ENCODE peak calls at places on chromosome 16, in nine cellular contexts. One of them, this sample, is unnamed.

GRCh38 chr16:75588716-75589115 is 22.5 kb downstream of the GABARAPL2 start:
- DNase-seq in WTC11: no peak
- DNase-seq in neural crest cell: no peak
- DNase-seq in AG09309: no peak
- DNase-seq in osteocyte: no peak
- DNase-seq in A673: no peak
- DNase-seq in AG04450: no peak
- DNase-seq in AG09319: no peak
- DNase-seq in epithelial cell of esophagus: no peak
- DNase-seq in this sample: no peak

GRCh38 chr16:15653227-15653626 is 3.2 kb downstream of the NDE1 start:
- DNase-seq in AG04450: peak
- DNase-seq in AG09309: no peak
- DNase-seq in AG09319: peak
- DNase-seq in neural crest cell: no peak
- DNase-seq in A673: no peak
- DNase-seq in osteocyte: no peak
- DNase-seq in WTC11: no peak
- DNase-seq in epithelial cell of esophagus: peak
- DNase-seq in this sample: no peak

GRCh38 chr16:71929048-71929447 is 33.7 kb downstream of the IST1 start:
- DNase-seq in AG09309: peak
- DNase-seq in epithelial cell of esophagus: no peak
- DNase-seq in AG04450: peak
- DNase-seq in A673: no peak
- DNase-seq in neural crest cell: no peak
- DNase-seq in osteocyte: no peak
- DNase-seq in WTC11: no peak
- DNase-seq in AG09319: peak
- DNase-seq in this sample: no peak

GRCh38 chr16:28984619-28985135 is at the start of gene LAT:
- DNase-seq in AG09309: no peak
- DNase-seq in neural crest cell: no peak
- DNase-seq in epithelial cell of esophagus: no peak
- DNase-seq in WTC11: no peak
- DNase-seq in AG04450: no peak
- DNase-seq in osteocyte: no peak
- DNase-seq in AG09319: no peak
- DNase-seq in A673: no peak
- DNase-seq in this sample: peak

GRCh38 chr16:75733305-75734141 is 7.2 kb upstream of the CPHXL start:
- DNase-seq in osteocyte: no peak
- DNase-seq in WTC11: no peak
- DNase-seq in A673: peak
- DNase-seq in epithelial cell of esophagus: no peak
- DNase-seq in AG09309: peak
- DNase-seq in neural crest cell: no peak
- DNase-seq in AG09319: peak
- DNase-seq in AG04450: peak
- DNase-seq in this sample: no peak

GRCh38 chr16:50303041-50303604 is 36.8 kb downstream of the ADCY7 start:
- DNase-seq in AG04450: no peak
- DNase-seq in osteocyte: peak
- DNase-seq in AG09309: no peak
- DNase-seq in neural crest cell: no peak
- DNase-seq in A673: no peak
- DNase-seq in WTC11: no peak
- DNase-seq in AG09319: no peak
- DNase-seq in epithelial cell of esophagus: no peak
- DNase-seq in this sample: peak

GRCh38 chr16:85461814-85462404 is 151.2 kb upstream of the GSE1 start:
- DNase-seq in A673: peak
- DNase-seq in epithelial cell of esophagus: no peak
- DNase-seq in AG09309: no peak
- DNase-seq in WTC11: peak
- DNase-seq in AG04450: peak
- DNase-seq in AG09319: no peak
- DNase-seq in osteocyte: no peak
- DNase-seq in neural crest cell: peak
- DNase-seq in this sample: no peak

GRCh38 chr16:83356266-83356665 is 451.5 kb upstream of the HSBP1 start:
- DNase-seq in AG09319: peak
- DNase-seq in neural crest cell: peak
- DNase-seq in osteocyte: no peak
- DNase-seq in WTC11: peak
- DNase-seq in A673: peak
- DNase-seq in AG04450: peak
- DNase-seq in epithelial cell of esophagus: peak
- DNase-seq in AG09309: peak
- DNase-seq in this sample: no peak

GRCh38 chr16:31402687-31403086 is 9.6 kb downstream of the ITGAD start:
- DNase-seq in AG09309: no peak
- DNase-seq in A673: no peak
- DNase-seq in AG09319: no peak
- DNase-seq in epithelial cell of esophagus: no peak
- DNase-seq in osteocyte: no peak
- DNase-seq in WTC11: no peak
- DNase-seq in AG04450: no peak
- DNase-seq in neural crest cell: no peak
- DNase-seq in this sample: no peak

GRCh38 chr16:4215106-4215505 is 26.8 kb downstream of the SRL start:
- DNase-seq in A673: no peak
- DNase-seq in osteocyte: no peak
- DNase-seq in AG04450: no peak
- DNase-seq in AG09319: no peak
- DNase-seq in neural crest cell: no peak
- DNase-seq in epithelial cell of esophagus: no peak
- DNase-seq in WTC11: no peak
- DNase-seq in AG09309: no peak
- DNase-seq in this sample: no peak

GRCh38 chr16:20984019-20984418 is 83.4 kb downstream of the LYRM1 start:
- DNase-seq in epithelial cell of esophagus: no peak
- DNase-seq in neural crest cell: no peak
- DNase-seq in AG04450: no peak
- DNase-seq in WTC11: no peak
- DNase-seq in osteocyte: no peak
- DNase-seq in AG09309: no peak
- DNase-seq in A673: no peak
- DNase-seq in AG09319: no peak
- DNase-seq in this sample: no peak

GRCh38 chr16:65576631-65577030 is 454.8 kb upstream of the CDH11 start:
- DNase-seq in AG04450: no peak
- DNase-seq in neural crest cell: no peak
- DNase-seq in A673: peak
- DNase-seq in osteocyte: no peak
- DNase-seq in epithelial cell of esophagus: no peak
- DNase-seq in AG09319: no peak
- DNase-seq in AG09309: no peak
- DNase-seq in WTC11: peak
- DNase-seq in this sample: no peak

GRCh38 chr16:12163970-12164369 is 187.4 kb downstream of the SNX29 start:
- DNase-seq in A673: no peak
- DNase-seq in AG09319: no peak
- DNase-seq in WTC11: no peak
- DNase-seq in neural crest cell: no peak
- DNase-seq in osteocyte: no peak
- DNase-seq in AG04450: no peak
- DNase-seq in AG09309: no peak
- DNase-seq in epithelial cell of esophagus: no peak
- DNase-seq in this sample: no peak

GRCh38 chr16:89363621-89364393 is 126.6 kb downstream of the ANKRD11 start:
- DNase-seq in WTC11: no peak
- DNase-seq in neural crest cell: no peak
- DNase-seq in epithelial cell of esophagus: peak
- DNase-seq in AG04450: no peak
- DNase-seq in osteocyte: no peak
- DNase-seq in A673: peak
- DNase-seq in AG09319: no peak
- DNase-seq in AG09309: no peak
- DNase-seq in this sample: no peak

GRCh38 chr16:66551362-66551761 is 1.0 kb upstream of the CKLF start:
- DNase-seq in A673: peak
- DNase-seq in AG09309: no peak
- DNase-seq in AG04450: no peak
- DNase-seq in neural crest cell: peak
- DNase-seq in WTC11: peak
- DNase-seq in osteocyte: no peak
- DNase-seq in epithelial cell of esophagus: peak
- DNase-seq in AG09319: no peak
- DNase-seq in this sample: peak

GRCh38 chr16:85522842-85523601 is 90.1 kb upstream of the GSE1 start:
- DNase-seq in AG09309: no peak
- DNase-seq in epithelial cell of esophagus: peak
- DNase-seq in A673: peak
- DNase-seq in osteocyte: no peak
- DNase-seq in AG04450: no peak
- DNase-seq in WTC11: no peak
- DNase-seq in neural crest cell: no peak
- DNase-seq in AG09319: no peak
- DNase-seq in this sample: no peak

GRCh38 chr16:73565263-73565662 is 517.3 kb upstream of the ZFHX3 start:
- DNase-seq in AG09319: no peak
- DNase-seq in AG04450: no peak
- DNase-seq in AG09309: peak
- DNase-seq in osteocyte: no peak
- DNase-seq in WTC11: no peak
- DNase-seq in neural crest cell: no peak
- DNase-seq in A673: peak
- DNase-seq in epithelial cell of esophagus: peak
- DNase-seq in this sample: no peak
- TF ChIP-seq CTCF in AG09319: no peak
- TF ChIP-seq CTCF in AG04450: no peak
- TF ChIP-seq CTCF in AG09309: peak
- TF ChIP-seq CTCF in osteocyte: peak
- TF ChIP-seq CTCF in WTC11: no peak
- TF ChIP-seq CTCF in neural crest cell: peak
- TF ChIP-seq CTCF in A673: peak
- TF ChIP-seq CTCF in epithelial cell of esophagus: peak
- TF ChIP-seq CTCF in this sample: no peak

GRCh38 chr16:69330286-69331109 is at the start of gene PDF:
- DNase-seq in WTC11: peak
- DNase-seq in neural crest cell: peak
- DNase-seq in A673: peak
- DNase-seq in AG09319: peak
- DNase-seq in AG09309: peak
- DNase-seq in osteocyte: peak
- DNase-seq in epithelial cell of esophagus: peak
- DNase-seq in AG04450: peak
- DNase-seq in this sample: peak
- TF ChIP-seq CTCF in WTC11: no peak
- TF ChIP-seq CTCF in neural crest cell: no peak
- TF ChIP-seq CTCF in A673: no peak
- TF ChIP-seq CTCF in AG09319: no peak
- TF ChIP-seq CTCF in AG09309: no peak
- TF ChIP-seq CTCF in osteocyte: peak
- TF ChIP-seq CTCF in epithelial cell of esophagus: no peak
- TF ChIP-seq CTCF in AG04450: no peak
- TF ChIP-seq CTCF in this sample: no peak

GRCh38 chr16:48862087-48862532 is 252.1 kb upstream of the N4BP1 start:
- DNase-seq in WTC11: peak
- DNase-seq in osteocyte: no peak
- DNase-seq in epithelial cell of esophagus: peak
- DNase-seq in A673: no peak
- DNase-seq in AG09319: no peak
- DNase-seq in AG09309: peak
- DNase-seq in AG04450: peak
- DNase-seq in neural crest cell: no peak
- DNase-seq in this sample: no peak
- TF ChIP-seq CTCF in WTC11: no peak
- TF ChIP-seq CTCF in osteocyte: no peak
- TF ChIP-seq CTCF in epithelial cell of esophagus: no peak
- TF ChIP-seq CTCF in A673: peak
- TF ChIP-seq CTCF in AG09319: no peak
- TF ChIP-seq CTCF in AG09309: peak
- TF ChIP-seq CTCF in AG04450: peak
- TF ChIP-seq CTCF in neural crest cell: no peak
- TF ChIP-seq CTCF in this sample: no peak

GRCh38 chr16:57627184-57627871 is 1.1 kb upstream of the ADGRG1 start:
- DNase-seq in epithelial cell of esophagus: peak
- DNase-seq in AG04450: no peak
- DNase-seq in AG09309: peak
- DNase-seq in neural crest cell: no peak
- DNase-seq in AG09319: no peak
- DNase-seq in osteocyte: no peak
- DNase-seq in WTC11: peak
- DNase-seq in A673: no peak
- DNase-seq in this sample: no peak

GRCh38 chr16:57626420-57627170 is 1.8 kb upstream of the ADGRG1 start:
- DNase-seq in AG04450: no peak
- DNase-seq in AG09319: no peak
- DNase-seq in AG09309: no peak
- DNase-seq in WTC11: no peak
- DNase-seq in neural crest cell: no peak
- DNase-seq in epithelial cell of esophagus: no peak
- DNase-seq in osteocyte: no peak
- DNase-seq in A673: no peak
- DNase-seq in this sample: no peak

GRCh38 chr16:57629516-57630401 is 1.3 kb downstream of the ADGRG1 start:
- DNase-seq in AG09309: no peak
- DNase-seq in A673: no peak
- DNase-seq in neural crest cell: no peak
- DNase-seq in WTC11: no peak
- DNase-seq in osteocyte: no peak
- DNase-seq in epithelial cell of esophagus: no peak
- DNase-seq in AG04450: no peak
- DNase-seq in AG09319: no peak
- DNase-seq in this sample: no peak

GRCh38 chr16:57628782-57629181 is 352 bp downstream of the ADGRG1 start:
- DNase-seq in AG04450: no peak
- DNase-seq in epithelial cell of esophagus: no peak
- DNase-seq in AG09309: no peak
- DNase-seq in osteocyte: no peak
- DNase-seq in A673: no peak
- DNase-seq in neural crest cell: no peak
- DNase-seq in WTC11: no peak
- DNase-seq in AG09319: no peak
- DNase-seq in this sample: no peak

GRCh38 chr16:57628008-57628781 is at the start of gene ADGRG1:
- DNase-seq in AG09309: peak
- DNase-seq in AG09319: peak
- DNase-seq in epithelial cell of esophagus: peak
- DNase-seq in WTC11: peak
- DNase-seq in AG04450: peak
- DNase-seq in neural crest cell: peak
- DNase-seq in osteocyte: peak
- DNase-seq in A673: peak
- DNase-seq in this sample: peak
- TF ChIP-seq CTCF in AG09309: no peak
- TF ChIP-seq CTCF in AG09319: peak
- TF ChIP-seq CTCF in epithelial cell of esophagus: peak
- TF ChIP-seq CTCF in WTC11: no peak
- TF ChIP-seq CTCF in AG04450: no peak
- TF ChIP-seq CTCF in neural crest cell: peak
- TF ChIP-seq CTCF in osteocyte: peak
- TF ChIP-seq CTCF in A673: peak
- TF ChIP-seq CTCF in this sample: no peak

GRCh38 chr16:70715113-70715711 is 29.4 kb upstream of the MTSS2 start:
- DNase-seq in epithelial cell of esophagus: peak
- DNase-seq in A673: peak
- DNase-seq in AG04450: peak
- DNase-seq in WTC11: no peak
- DNase-seq in neural crest cell: no peak
- DNase-seq in AG09319: peak
- DNase-seq in AG09309: peak
- DNase-seq in osteocyte: peak
- DNase-seq in this sample: no peak
- TF ChIP-seq CTCF in epithelial cell of esophagus: peak
- TF ChIP-seq CTCF in A673: no peak
- TF ChIP-seq CTCF in AG04450: peak
- TF ChIP-seq CTCF in WTC11: no peak
- TF ChIP-seq CTCF in neural crest cell: no peak
- TF ChIP-seq CTCF in AG09319: no peak
- TF ChIP-seq CTCF in AG09309: no peak
- TF ChIP-seq CTCF in osteocyte: no peak
- TF ChIP-seq CTCF in this sample: no peak

GRCh38 chr16:87420401-87421368 is 28.5 kb downstream of the MAP1LC3B start:
- DNase-seq in neural crest cell: no peak
- DNase-seq in WTC11: peak
- DNase-seq in AG09319: no peak
- DNase-seq in A673: no peak
- DNase-seq in osteocyte: no peak
- DNase-seq in epithelial cell of esophagus: no peak
- DNase-seq in AG09309: no peak
- DNase-seq in AG04450: no peak
- DNase-seq in this sample: no peak
- TF ChIP-seq CTCF in neural crest cell: no peak
- TF ChIP-seq CTCF in WTC11: peak
- TF ChIP-seq CTCF in AG09319: no peak
- TF ChIP-seq CTCF in A673: peak
- TF ChIP-seq CTCF in osteocyte: no peak
- TF ChIP-seq CTCF in epithelial cell of esophagus: peak
- TF ChIP-seq CTCF in AG09309: no peak
- TF ChIP-seq CTCF in AG04450: no peak
- TF ChIP-seq CTCF in this sample: no peak

This sample was measured in natural killer cell.